ENCODE peak calls at places on chromosomes 1 and 21, in six cellular contexts. N, K, Z, W, Y and X are unnamed samples.

GRCh38 chr1:99613716-99614115 is 32.2 kb upstream of the PALMD start:
- DNase-seq in W (no peak), Z (no peak), N (no peak), Y (no peak), K (no peak), X (no peak)

GRCh38 chr1:36981771-36982622 is 52.3 kb downstream of the GRIK3 start:
- DNase-seq in N (no peak), W (no peak), Y (no peak), Z (no peak), K (no peak), X (peak; percentile 26)

GRCh38 chr1:27884182-27884954 is 12.0 kb downstream of the THEMIS2 start:
- DNase-seq in Y (no peak), K (no peak), W (no peak), N (no peak), Z (no peak), X (no peak)

GRCh38 chr1:63042278-63042677 is 258.3 kb downstream of the ATG4C start:
- DNase-seq in W (no peak), K (no peak), Z (no peak), Y (no peak), N (no peak), X (no peak)

GRCh38 chr21:45845063-45845789 is 136.3 kb upstream of the COL6A1 start:
- DNase-seq in Y (no peak), K (no peak), W (no peak), Z (no peak), N (no peak), X (peak; percentile 21)

GRCh38 chr1:177772621-177773020 is 197.2 kb downstream of the SEC16B start:
- DNase-seq in N (no peak), Z (no peak), K (no peak), Y (no peak), W (no peak), X (no peak)

GRCh38 chr1:21308330-21308729 is 18.1 kb upstream of the ECE1 start:
- DNase-seq in Y (no peak), Z (no peak), W (no peak), N (no peak), K (no peak), X (no peak)

GRCh38 chr1:215569987-215570824 is 3.1 kb downstream of the KCTD3 start:
- DNase-seq in Y (no peak), Z (no peak), K (peak; percentile 34), W (no peak), N (no peak), X (no peak)

GRCh38 chr1:112706505-112707216 is at the start of gene RHOC:
- DNase-seq in W (peak; percentile 49), Y (no peak), N (no peak), Z (peak; percentile 41), K (peak; percentile 64), X (no peak)

GRCh38 chr1:15578921-15579682 is 5.7 kb downstream of the AGMAT start:
- DNase-seq in Y (no peak), Z (no peak), W (no peak), N (no peak), K (no peak), X (peak; percentile 57)

GRCh38 chr1:247360991-247361721 is 29.5 kb upstream of the ZNF496 start:
- DNase-seq in W (no peak), Z (no peak), Y (no peak), K (no peak), N (no peak), X (peak; percentile 65)

GRCh38 chr1:181061891-181062777 is 26.4 kb upstream of the IER5 start:
- DNase-seq in K (no peak), Y (no peak), W (no peak), N (no peak), Z (no peak), X (no peak)

GRCh38 chr21:38326429-38326828 is 69.6 kb downstream of the KCNJ15 start:
- DNase-seq in W (no peak), Y (no peak), K (no peak), N (no peak), Z (no peak), X (no peak)

GRCh38 chr1:56106551-56107277 is 472.6 kb downstream of the PLPP3 start:
- DNase-seq in Z (no peak), Y (no peak), K (no peak), N (no peak), W (no peak), X (no peak)

GRCh38 chr1:150528997-150529396 is 13.4 kb downstream of the FALEC start:
- DNase-seq in W (no peak), N (no peak), K (no peak), Z (no peak), Y (no peak), X (no peak)

GRCh38 chr1:169974067-169974466 is 80.4 kb upstream of the SCYL3 start:
- DNase-seq in K (no peak), N (no peak), Y (no peak), W (no peak), Z (no peak), X (no peak)

GRCh38 chr1:172991674-172992400 is 58.9 kb downstream of the TNFSF18 start:
- DNase-seq in Z (no peak), Y (no peak), W (no peak), N (no peak), K (no peak), X (no peak)